ENCODE peak calls at places on chromosomes 5 and 9, in seven cellular contexts. S is WERI-Rb-1, H is fibroblast of lung, I is coronary artery, Y is psoas muscle, T is body of pancreas, J is brain microvascular endothelial cell. F is an unnamed sample.
A peak's percentile ranks its signal among the peaks of the same experiment; 100 is the strongest.

GRCh38 chr5:143752165-143752564 is 59.8 kb upstream of the HMHB1 start:
- DNase-seq in S (no peak), T (no peak), I (no peak), J (no peak), Y (no peak), H (no peak), F (no peak)

GRCh38 chr5:3891118-3891517 is 295.5 kb downstream of the IRX1 start:
- DNase-seq in Y (no peak), H (no peak), S (no peak), J (no peak), T (no peak), I (no peak), F (no peak)

GRCh38 chr5:111366388-111366787 is 142.2 kb downstream of the CAMK4 start:
- DNase-seq in S (no peak), H (no peak), Y (no peak), J (no peak), T (no peak), I (no peak), F (no peak)

GRCh38 chr5:134138416-134139376 is 24.2 kb downstream of the TCF7 start:
- DNase-seq in H (peak; percentile 68), J (no peak), S (peak; percentile 5), T (peak; percentile 3), I (peak; percentile 64), Y (no peak), F (no peak)

GRCh38 chr5:54317511-54318260 is 7.3 kb upstream of the ARL15 start:
- DNase-seq in S (no peak), Y (no peak), T (no peak), H (peak; percentile 61), J (no peak), I (no peak), F (no peak)

GRCh38 chr9:21434202-21435014 is 5.8 kb upstream of the IFNA1 start:
- DNase-seq in I (no peak), Y (no peak), S (peak; percentile 48), T (peak; percentile 70), H (peak; percentile 62), J (peak; percentile 71), F (no peak)

GRCh38 chr9:4489919-4490704 is at the start of gene SLC1A1:
- DNase-seq in H (peak; percentile 59), I (peak; percentile 88), Y (peak; percentile 58), T (peak; percentile 80), S (peak; percentile 53), J (peak; percentile 31), F (peak; percentile 49)

GRCh38 chr9:136095028-136095494 is at the start of gene NACC2:
- DNase-seq in S (peak; percentile 61), I (no peak), T (peak; percentile 82), J (peak; percentile 22), H (peak; percentile 66), Y (peak; percentile 79), F (no peak)

GRCh38 chr9:95729669-95730368 is 145.7 kb upstream of the ERCC6L2 start:
- DNase-seq in Y (no peak), T (no peak), I (no peak), H (no peak), S (no peak), J (no peak), F (no peak)

GRCh38 chr9:116230233-116230632 is 76.6 kb downstream of the PAPPA start:
- DNase-seq in J (no peak), I (no peak), H (no peak), Y (no peak), S (no peak), T (no peak), F (no peak)

GRCh38 chr5:150632305-150633160 is 7.9 kb upstream of the SYNPO start:
- DNase-seq in I (no peak), S (no peak), Y (peak; percentile 51), J (peak; percentile 62), T (no peak), H (peak; percentile 66), F (no peak)

DNA sequence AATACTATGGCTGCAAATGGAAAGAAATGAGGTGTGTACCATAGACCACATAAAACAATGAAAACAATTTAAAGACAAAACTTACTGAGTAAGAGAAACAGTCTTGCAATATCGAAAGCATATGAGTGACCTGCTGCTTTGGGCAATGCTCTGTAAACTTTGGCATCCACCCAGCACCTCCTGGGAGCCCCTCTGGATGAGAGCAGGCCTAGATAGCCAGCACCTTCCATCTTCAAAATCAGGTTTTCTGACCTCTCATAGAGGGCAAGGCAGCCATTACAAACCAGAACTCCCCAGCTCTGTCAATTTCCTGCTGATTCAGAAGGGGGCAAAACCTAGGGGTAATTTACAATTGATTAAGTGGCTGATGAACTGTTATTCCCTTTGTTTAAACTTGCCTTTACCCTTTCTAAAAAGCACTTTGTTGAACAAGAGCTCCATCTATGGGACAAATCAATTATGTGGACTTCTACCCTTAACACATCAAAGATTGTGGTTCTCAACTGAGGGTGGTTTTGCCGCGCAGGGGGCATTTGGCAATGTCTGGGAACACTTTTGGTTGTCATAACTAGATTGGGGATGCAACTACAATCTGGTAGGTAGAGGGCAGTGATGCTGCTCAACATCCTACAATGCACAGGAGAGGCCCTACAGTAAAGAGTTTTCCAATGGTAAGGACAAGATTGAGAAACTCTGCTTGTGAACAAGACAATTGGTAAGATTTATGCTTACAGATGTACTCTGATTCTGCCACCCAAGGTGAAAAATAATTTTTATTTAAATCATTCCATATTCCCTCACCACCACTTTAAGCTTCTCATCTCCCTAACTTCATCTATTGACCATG is 184.2 kb downstream of the MARCHF11 start:
- DNase-seq in Y (no peak), S (peak; percentile 33), H (peak; percentile 39), I (no peak), J (peak; percentile 7), T (no peak), F (peak; percentile 20)
- TF ChIP-seq CTCF in Y (peak; percentile 30), S (peak; percentile 56), H (peak; percentile 63), I (no peak), J (peak; percentile 63), T (peak; percentile 10), F (peak; percentile 51)

GRCh38 chr5:132221781-132222648 is 5.6 kb downstream of the P4HA2 start:
- DNase-seq in S (no peak), J (no peak), T (peak; percentile 72), Y (peak; percentile 44), H (peak; percentile 79), I (peak; percentile 81), F (no peak)
- TF ChIP-seq CTCF in S (no peak), J (peak; percentile 22), T (peak; percentile 31), Y (no peak), H (peak; percentile 47), I (no peak), F (no peak)

GRCh38 chr9:98365227-98365669 is 109.8 kb upstream of the TBC1D2 start:
- DNase-seq in Y (no peak), T (no peak), S (peak; percentile 69), I (no peak), H (peak; percentile 15), J (peak; percentile 61), F (no peak)
- TF ChIP-seq CTCF in Y (no peak), T (no peak), S (peak; percentile 85), I (no peak), H (peak; percentile 64), J (peak; percentile 69), F (peak; percentile 75)

DNA sequence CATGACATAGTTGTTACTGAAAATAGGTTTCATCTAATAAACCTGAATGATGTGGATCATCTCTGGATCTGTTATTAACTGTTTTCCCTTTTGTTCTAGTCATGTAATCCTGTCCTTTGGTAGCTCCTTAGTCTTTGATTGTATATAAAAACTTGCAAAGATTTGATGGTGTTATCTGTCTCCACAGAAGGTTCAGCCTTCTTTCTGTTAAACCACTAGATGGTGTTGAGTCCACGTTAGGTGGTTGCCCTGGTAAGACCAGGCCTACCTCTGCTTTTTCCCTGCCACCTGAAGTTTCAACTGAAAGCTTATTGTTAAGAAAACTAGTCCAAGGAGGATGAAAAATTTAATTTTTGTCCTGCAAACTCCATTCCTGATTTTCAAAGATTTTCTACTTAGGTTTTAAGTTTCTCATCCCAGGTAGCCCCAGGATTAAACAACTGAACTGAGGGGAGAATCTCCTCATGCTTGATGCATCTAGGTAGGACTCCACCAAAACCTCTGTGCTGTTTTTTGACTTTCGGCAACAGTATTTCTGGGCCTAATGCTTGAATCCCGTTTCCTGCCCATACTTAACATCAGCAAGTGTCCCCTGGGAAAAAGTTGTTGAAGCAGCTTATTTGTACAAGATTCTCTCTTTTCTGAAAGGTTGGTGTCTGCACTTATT is 68.5 kb downstream of the RICTOR start:
- DNase-seq in Y (no peak), H (no peak), J (peak; percentile 20), T (peak; percentile 12), S (peak; percentile 41), I (no peak), F (no peak)
- TF ChIP-seq CTCF in Y (peak; percentile 63), H (peak; percentile 24), J (peak; percentile 51), T (peak; percentile 29), S (peak; percentile 59), I (no peak), F (no peak)

GRCh38 chr9:928363-929042 is 48.0 kb upstream of the DMRT3 start:
- DNase-seq in S (peak; percentile 58), T (peak; percentile 17), Y (no peak), J (no peak), H (no peak), I (no peak), F (peak; percentile 38)
- TF ChIP-seq CTCF in S (peak; percentile 76), T (peak; percentile 19), Y (no peak), J (peak; percentile 29), H (peak; percentile 27), I (no peak), F (peak; percentile 74)

F was measured in glutamatergic neuron.